ENCODE peak calls at places on chromosomes 4 and X, in four cellular contexts. One of them, this sample, is unnamed.
A peak's percentile ranks its signal among the peaks of the same experiment; 100 is the strongest.

GRCh38 chrX:132463411-132463810 is 25.4 kb downstream of the MBNL3 start:
- DNase-seq in AG04449: no peak
- DNase-seq in body of pancreas: no peak
- DNase-seq in epithelial cell of esophagus: no peak
- DNase-seq in this sample: no peak

GRCh38 chr4:5460106-5460801 is 248.1 kb downstream of the EVC2 start:
- DNase-seq in AG04449: no peak
- DNase-seq in body of pancreas: no peak
- DNase-seq in epithelial cell of esophagus: peak; percentile 24
- DNase-seq in this sample: no peak

GRCh38 chr4:139902328-139903217 is 237.0 kb downstream of the MGST2 start:
- DNase-seq in AG04449: no peak
- DNase-seq in body of pancreas: no peak
- DNase-seq in epithelial cell of esophagus: no peak
- DNase-seq in this sample: no peak

GRCh38 chrX:9598344-9598743 is 133.5 kb downstream of the TBL1X start:
- DNase-seq in AG04449: no peak
- DNase-seq in body of pancreas: peak; percentile 59
- DNase-seq in epithelial cell of esophagus: no peak
- DNase-seq in this sample: peak; percentile 35

GRCh38 chr4:123546123-123546654 is 149.6 kb downstream of the SPRY1 start:
- DNase-seq in AG04449: no peak
- DNase-seq in body of pancreas: peak; percentile 45
- DNase-seq in epithelial cell of esophagus: no peak
- DNase-seq in this sample: no peak

GRCh38 chr4:6771229-6771671 is 11.3 kb upstream of the KIAA0232 start:
- DNase-seq in AG04449: no peak
- DNase-seq in body of pancreas: peak; percentile 48
- DNase-seq in epithelial cell of esophagus: no peak
- DNase-seq in this sample: no peak

GRCh38 chr4:4541040-4541631 is 712 bp downstream of the STX18 start:
- DNase-seq in AG04449: no peak
- DNase-seq in body of pancreas: peak; percentile 15
- DNase-seq in epithelial cell of esophagus: peak; percentile 82
- DNase-seq in this sample: no peak

GRCh38 chrX:154495472-154495922 is 5.1 kb upstream of the SLC10A3 start:
- DNase-seq in AG04449: no peak
- DNase-seq in body of pancreas: no peak
- DNase-seq in epithelial cell of esophagus: no peak
- DNase-seq in this sample: no peak

GRCh38 chr4:18593297-18594002 is 571.9 kb upstream of the LCORL start:
- DNase-seq in AG04449: peak; percentile 12
- DNase-seq in body of pancreas: peak; percentile 64
- DNase-seq in epithelial cell of esophagus: peak; percentile 77
- DNase-seq in this sample: peak; percentile 58

GRCh38 chr4:83639849-83640493 is 104.1 kb downstream of the GPAT3 start:
- DNase-seq in AG04449: no peak
- DNase-seq in body of pancreas: peak; percentile 71
- DNase-seq in epithelial cell of esophagus: peak; percentile 81
- DNase-seq in this sample: peak; percentile 63

GRCh38 chrX:63657821-63658220 is 127.2 kb downstream of the ARHGEF9 start:
- DNase-seq in AG04449: peak; percentile 53
- DNase-seq in body of pancreas: no peak
- DNase-seq in epithelial cell of esophagus: peak; percentile 81
- DNase-seq in this sample: no peak

GRCh38 chrX:46703980-46704379 is 54.9 kb downstream of the SLC9A7 start:
- DNase-seq in AG04449: no peak
- DNase-seq in body of pancreas: no peak
- DNase-seq in epithelial cell of esophagus: no peak
- DNase-seq in this sample: no peak

GRCh38 chr4:3836802-3837601 is 70.8 kb downstream of the ADRA2C start:
- DNase-seq in AG04449: no peak
- DNase-seq in body of pancreas: no peak
- DNase-seq in epithelial cell of esophagus: no peak
- DNase-seq in this sample: no peak

GRCh38 chrX:78548012-78548411 is 111.1 kb downstream of the RTL3 start:
- DNase-seq in AG04449: no peak
- DNase-seq in body of pancreas: no peak
- DNase-seq in epithelial cell of esophagus: peak; percentile 70
- DNase-seq in this sample: no peak

GRCh38 chr4:8771258-8771590 is 100.4 kb downstream of the HMX1 start:
- DNase-seq in AG04449: no peak
- DNase-seq in body of pancreas: no peak
- DNase-seq in epithelial cell of esophagus: no peak
- DNase-seq in this sample: no peak

DNA sequence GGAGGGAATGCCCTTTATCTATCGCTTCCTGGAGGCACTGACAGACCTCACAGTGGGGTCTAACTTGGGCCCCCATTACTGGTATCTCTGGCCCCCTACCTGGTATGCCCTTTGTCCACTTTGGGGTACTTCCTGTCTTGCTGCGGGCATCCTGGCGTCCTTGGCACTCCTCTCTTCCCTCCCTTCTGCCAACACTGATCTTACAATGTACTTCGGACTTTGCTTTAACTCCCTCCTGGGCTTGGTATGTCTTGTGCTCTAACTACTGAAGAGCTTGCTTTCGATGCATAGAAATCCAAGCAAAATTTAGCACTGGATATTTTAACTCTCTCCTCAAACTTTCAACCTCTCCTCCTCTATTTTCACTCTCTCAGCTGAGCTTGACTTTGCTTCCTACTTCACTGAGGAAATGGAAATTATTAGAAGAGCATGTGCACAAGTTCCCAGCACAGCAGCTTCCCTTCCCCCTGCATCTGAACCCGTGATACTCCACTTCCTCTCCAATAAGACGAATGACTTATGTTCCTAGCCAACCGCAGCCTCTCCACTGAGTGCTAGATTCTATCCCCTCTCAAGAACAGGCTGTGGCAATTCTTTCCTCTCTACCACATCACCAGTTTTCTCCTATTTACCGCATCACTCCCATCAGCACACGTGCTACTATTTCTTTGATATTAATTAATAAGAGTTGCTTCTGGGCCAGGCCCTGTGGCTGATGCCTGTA is 52.9 kb downstream of the SUPT20HL2 start:
- DNase-seq in AG04449: no peak
- DNase-seq in body of pancreas: peak; percentile 44
- DNase-seq in epithelial cell of esophagus: no peak
- DNase-seq in this sample: no peak
- H3K4me3 ChIP-seq in AG04449: no peak overlapping the region
- H3K4me3 ChIP-seq in body of pancreas: no peak overlapping the region
- H3K4me3 ChIP-seq in epithelial cell of esophagus: no peak overlapping the region
- H3K4me3 ChIP-seq in this sample: no peak overlapping the region

GRCh38 chr4:40924793-40925117 is 175.0 kb downstream of the NSUN7 start:
- DNase-seq in AG04449: no peak
- DNase-seq in body of pancreas: no peak
- DNase-seq in epithelial cell of esophagus: no peak
- DNase-seq in this sample: no peak
- TF ChIP-seq CTCF in AG04449: no peak
- TF ChIP-seq CTCF in body of pancreas: no peak
- TF ChIP-seq CTCF in epithelial cell of esophagus: no peak
- TF ChIP-seq CTCF in this sample: no peak

DNA sequence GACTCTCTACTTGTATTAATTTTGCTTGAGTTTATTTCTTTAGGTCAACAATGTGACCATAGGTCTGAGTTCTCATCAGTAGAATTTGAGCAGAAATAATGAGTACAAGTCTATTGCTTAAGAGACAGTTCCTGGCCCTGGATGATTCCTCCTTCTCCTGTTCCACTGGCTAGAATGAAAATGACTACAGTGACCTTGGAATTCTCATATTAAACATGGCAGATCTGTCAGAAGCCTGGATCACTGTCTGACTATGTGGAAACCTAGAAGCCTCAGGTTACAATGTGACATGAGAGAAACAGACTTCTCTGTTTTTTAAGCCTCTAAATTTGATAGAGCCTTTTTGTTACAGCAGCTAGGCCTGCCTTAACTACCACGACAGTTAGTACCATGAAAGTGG is 82.9 kb upstream of the MED14 start:
- DNase-seq in AG04449: no peak
- DNase-seq in body of pancreas: no peak
- DNase-seq in epithelial cell of esophagus: no peak
- DNase-seq in this sample: no peak
- H3K4me3 ChIP-seq in AG04449: no peak overlapping the region
- H3K4me3 ChIP-seq in body of pancreas: no peak overlapping the region
- H3K4me3 ChIP-seq in epithelial cell of esophagus: no peak overlapping the region
- H3K4me3 ChIP-seq in this sample: no peak overlapping the region

DNA sequence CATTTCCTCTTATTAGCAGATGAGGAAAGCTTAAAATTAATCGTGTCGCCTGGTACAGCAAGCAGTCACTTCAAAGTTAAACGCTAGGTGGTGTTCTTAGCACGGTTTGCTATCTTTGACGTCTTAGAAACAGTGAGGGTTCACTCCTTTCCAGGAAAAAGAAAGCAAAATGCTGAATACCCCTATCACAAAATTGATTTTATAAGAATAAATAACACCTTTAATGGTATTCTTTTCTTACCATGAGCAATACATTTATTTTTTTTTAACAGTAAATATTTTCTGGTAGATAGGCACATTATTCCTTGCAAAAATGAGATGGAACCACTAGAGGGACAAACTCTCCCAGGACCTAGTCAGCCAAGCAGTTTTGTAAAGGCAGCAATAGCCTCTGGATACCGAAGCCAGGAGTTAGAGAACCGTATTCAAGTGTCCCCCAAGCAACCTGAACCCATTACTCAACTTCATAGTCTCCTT is 153.9 kb downstream of the KDR start:
- DNase-seq in AG04449: no peak
- DNase-seq in body of pancreas: no peak
- DNase-seq in epithelial cell of esophagus: peak; percentile 66
- DNase-seq in this sample: no peak
- TF ChIP-seq CTCF in AG04449: peak; percentile 60
- TF ChIP-seq CTCF in body of pancreas: peak; percentile 70
- TF ChIP-seq CTCF in epithelial cell of esophagus: peak; percentile 75
- TF ChIP-seq CTCF in this sample: peak; percentile 85